ENCODE peak calls at places on chromosomes 12 and 14, in seven cellular contexts. I, C, F, Z, V, U and Q are unnamed samples.

GRCh38 chr12:100715976-100716657 is 78.5 kb upstream of the ANO4 start:
- DNase-seq in I (peak; percentile 70), C (peak; percentile 58), F (no peak), Z (no peak), V (no peak), U (no peak), Q (no peak)

GRCh38 chr12:52087961-52088820 is 8.7 kb downstream of the SMIM41 start:
- DNase-seq in I (no peak), C (peak; percentile 45), F (no peak), Z (no peak), V (no peak), U (no peak), Q (peak; percentile 77)

GRCh38 chr12:116142936-116143882 is 134.3 kb downstream of the MED13L start:
- DNase-seq in I (no peak), C (no peak), F (peak; percentile 89), Z (no peak), V (no peak), U (no peak), Q (no peak)

GRCh38 chr12:6104027-6104426 is 20.4 kb downstream of the VWF start:
- DNase-seq in I (no peak), C (no peak), F (no peak), Z (no peak), V (no peak), U (no peak), Q (no peak)

GRCh38 chr12:117513353-117513752 is 151.9 kb upstream of the NOS1 start:
- DNase-seq in I (no peak), C (no peak), F (no peak), Z (peak; percentile 22), V (no peak), U (no peak), Q (no peak)

GRCh38 chr14:71728386-71728785 is 203.8 kb upstream of the RGS6 start:
- DNase-seq in I (no peak), C (peak; percentile 73), F (peak; percentile 38), Z (no peak), V (no peak), U (no peak), Q (no peak)

GRCh38 chr14:106039400-106039799 is 513.0 kb downstream of the TMEM121 start:
- DNase-seq in I (peak; percentile 1), C (no peak), F (no peak), Z (no peak), V (no peak), U (no peak), Q (no peak)

GRCh38 chr12:127145543-127145928 is 1121.4 kb upstream of the TMEM132C start:
- DNase-seq in I (no peak), C (no peak), F (no peak), Z (no peak), V (no peak), U (no peak), Q (no peak)

GRCh38 chr12:5512585-5512970 is 80.7 kb downstream of the NTF3 start:
- DNase-seq in I (no peak), C (no peak), F (no peak), Z (no peak), V (no peak), U (no peak), Q (peak; percentile 37)

GRCh38 chr14:21669284-21669683 is 4.3 kb downstream of the OR4E1 start:
- DNase-seq in I (no peak), C (no peak), F (no peak), Z (no peak), V (no peak), U (no peak), Q (no peak)

GRCh38 chr12:108567388-108567787 is 5.0 kb downstream of the ISCU start:
- DNase-seq in I (no peak), C (no peak), F (no peak), Z (no peak), V (no peak), U (no peak), Q (no peak)

GRCh38 chr14:76480426-76480825 is 104.5 kb downstream of the ESRRB start:
- DNase-seq in I (no peak), C (no peak), F (no peak), Z (no peak), V (no peak), U (no peak), Q (no peak)

GRCh38 chr14:79583738-79584405 is 627.4 kb downstream of the DIO2 start:
- DNase-seq in I (no peak), C (no peak), F (peak; percentile 88), Z (no peak), V (no peak), U (no peak), Q (no peak)

GRCh38 chr14:60355768-60356167 is 106.7 kb downstream of the PPM1A start:
- DNase-seq in I (no peak), C (no peak), F (no peak), Z (no peak), V (no peak), U (no peak), Q (no peak)

GRCh38 chr12:122641976-122642375 is 61.2 kb downstream of the HCAR2 start:
- DNase-seq in I (no peak), C (no peak), F (peak; percentile 58), Z (no peak), V (no peak), U (no peak), Q (no peak)

GRCh38 chr12:94571556-94571955 is 78.8 kb downstream of the TMCC3 start:
- DNase-seq in I (no peak), C (no peak), F (peak; percentile 76), Z (no peak), V (no peak), U (no peak), Q (no peak)

GRCh38 chr14:56002316-56002715 is 115.9 kb upstream of the PELI2 start:
- DNase-seq in I (no peak), C (no peak), F (peak; percentile 23), Z (no peak), V (no peak), U (no peak), Q (no peak)

GRCh38 chr12:97006585-97006984 is 99.5 kb downstream of the NEDD1 start:
- DNase-seq in I (no peak), C (no peak), F (no peak), Z (no peak), V (no peak), U (no peak), Q (no peak)

GRCh38 chr14:78399316-78399889 is 229.2 kb downstream of the NRXN3 start:
- DNase-seq in I (peak; percentile 76), C (no peak), F (no peak), Z (no peak), V (no peak), U (peak; percentile 61), Q (no peak)

GRCh38 chr12:50550530-50551223 is 45.9 kb downstream of the DIP2B start:
- DNase-seq in I (no peak), C (peak; percentile 80), F (no peak), Z (no peak), V (no peak), U (no peak), Q (no peak)

GRCh38 chr12:96266238-96266637 is 72.1 kb downstream of the ELK3 start:
- DNase-seq in I (no peak), C (no peak), F (no peak), Z (no peak), V (no peak), U (no peak), Q (no peak)

GRCh38 chr14:22420598-22421186 is 168.3 kb downstream of the DAD1 start:
- DNase-seq in I (no peak), C (no peak), F (no peak), Z (no peak), V (no peak), U (no peak), Q (no peak)

GRCh38 chr14:42469637-42470426 is 863.2 kb downstream of the LRFN5 start:
- DNase-seq in I (no peak), C (peak; percentile 35), F (peak; percentile 25), Z (no peak), V (no peak), U (no peak), Q (no peak)

DNA sequence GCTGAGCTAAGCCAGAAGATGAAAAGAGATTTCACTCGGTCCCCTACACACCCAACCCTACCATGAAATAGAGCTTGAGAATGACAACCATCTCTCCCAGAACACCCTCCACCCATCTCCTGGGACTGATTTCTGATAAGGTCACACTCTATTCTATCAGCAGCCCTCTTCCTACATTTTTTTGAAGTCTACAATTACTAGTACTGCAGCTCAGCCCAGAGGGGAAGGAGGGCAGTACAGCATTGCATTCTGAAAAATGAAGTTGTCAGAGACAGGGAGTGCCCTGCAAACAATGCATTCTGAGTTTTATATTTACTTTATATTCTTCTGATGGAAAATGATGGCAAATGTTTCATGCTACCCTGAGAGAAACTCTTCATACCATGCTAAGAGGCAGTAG is 318.5 kb downstream of the BCAT1 start:
- DNase-seq in I (peak; percentile 22), C (no peak), F (no peak), Z (no peak), V (no peak), U (no peak), Q (no peak)
- TF ChIP-seq CTCF in I (peak; percentile 58), C (peak; percentile 31), F (no peak), Z (no peak), V (no peak), U (no peak), Q (no peak)

GRCh38 chr12:106287364-106287763 is 15.2 kb upstream of the TCP11L2 start:
- DNase-seq in I (no peak), C (no peak), F (no peak), Z (no peak), V (no peak), U (no peak), Q (no peak)

GRCh38 chr12:106285993-106286392 is 16.5 kb upstream of the TCP11L2 start:
- DNase-seq in I (no peak), C (no peak), F (no peak), Z (no peak), V (no peak), U (no peak), Q (no peak)

GRCh38 chr12:106282457-106283097 is 20.0 kb upstream of the TCP11L2 start:
- DNase-seq in I (peak; percentile 78), C (peak; percentile 74), F (peak; percentile 55), Z (peak; percentile 38), V (peak; percentile 26), U (peak; percentile 48), Q (no peak)

GRCh38 chr12:106281056-106281782 is 21.3 kb upstream of the TCP11L2 start:
- DNase-seq in I (no peak), C (no peak), F (no peak), Z (no peak), V (no peak), U (no peak), Q (no peak)

GRCh38 chr12:106284294-106285105 is 18.0 kb upstream of the TCP11L2 start:
- DNase-seq in I (no peak), C (no peak), F (no peak), Z (no peak), V (no peak), U (no peak), Q (no peak)
- TF ChIP-seq CTCF in I (no peak), C (no peak), F (no peak), Z (no peak), V (no peak), U (no peak), Q (no peak)

DNA sequence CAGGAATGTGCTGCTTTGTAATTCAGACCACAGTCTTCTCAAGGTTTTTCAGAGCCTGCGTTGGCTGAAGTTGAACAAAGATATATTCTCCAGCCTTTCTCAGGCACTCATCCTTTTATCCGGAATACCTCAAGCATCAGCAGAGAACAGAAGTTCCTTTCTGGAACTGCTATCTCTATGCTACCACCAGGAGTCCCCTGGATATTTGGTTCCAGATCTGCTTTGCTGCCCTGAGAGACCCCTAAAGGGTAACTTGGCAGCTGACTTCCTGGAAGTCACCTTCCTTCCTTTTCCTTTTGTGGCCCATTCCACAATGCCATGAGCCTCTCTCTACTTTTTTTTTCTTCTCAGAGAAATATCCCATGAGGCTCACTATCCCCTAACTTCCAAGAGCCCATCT is 188.2 kb downstream of the PLCZ1 start:
- DNase-seq in I (peak; percentile 61), C (no peak), F (no peak), Z (no peak), V (no peak), U (peak; percentile 7), Q (no peak)
- TF ChIP-seq CTCF in I (peak; percentile 50), C (no peak), F (no peak), Z (no peak), V (no peak), U (peak; percentile 54), Q (no peak)

GRCh38 chr14:100140452-100141132 is 18.9 kb downstream of the DEGS2 start:
- DNase-seq in I (peak; percentile 90), C (peak; percentile 80), F (peak; percentile 20), Z (no peak), V (no peak), U (peak; percentile 65), Q (no peak)
- TF ChIP-seq CTCF in I (peak; percentile 67), C (no peak), F (peak; percentile 26), Z (no peak), V (no peak), U (no peak), Q (no peak)